ENCODE peak calls at places on chromosomes 11 and 22, in seven cellular contexts. J is small intestine, C is heart left ventricle, X is transverse colon, N is psoas muscle, D is GM23248, Y is cardiac muscle cell. R is an unnamed sample. For H3K27me3 and H3K9me3, the result is how much of the 10 kb centered on the place peaks cover.

GRCh38 chr22:27437570-27437969 is 364.0 kb downstream of the MN1 start:
- DNase-seq in J (no peak), C (no peak), X (no peak), N (no peak), D (no peak), Y (no peak), R (no peak)

GRCh38 chr11:295351-296205 is 3.7 kb downstream of the IFITM5 start:
- DNase-seq in J (no peak), C (peak), X (no peak), N (peak), D (no peak), Y (no peak), R (peak)

GRCh38 chr22:27329471-27329870 is 472.1 kb downstream of the MN1 start:
- DNase-seq in J (no peak), C (no peak), X (no peak), N (no peak), D (no peak), Y (peak), R (no peak)

GRCh38 chr22:26722159-26722558 is 64.8 kb downstream of the MIAT start:
- DNase-seq in J (no peak), C (no peak), X (no peak), N (no peak), D (peak), Y (no peak), R (no peak)

GRCh38 chr11:119322360-119322739 is 5.4 kb upstream of the MCAM start:
- DNase-seq in J (no peak), C (no peak), X (no peak), N (no peak), D (no peak), Y (no peak), R (no peak)

GRCh38 chr11:78961938-78962701 is 387.5 kb upstream of the NARS2 start:
- DNase-seq in J (no peak), C (no peak), X (no peak), N (no peak), D (peak), Y (peak), R (no peak)

GRCh38 chr11:65180877-65181568 is 705 bp upstream of the CAPN1 start:
- DNase-seq in J (peak), C (peak), X (peak), N (peak), D (peak), Y (peak), R (peak)

GRCh38 chr22:36548606-36549005 is 19.6 kb upstream of the EIF3D start:
- DNase-seq in J (no peak), C (peak), X (no peak), N (no peak), D (no peak), Y (no peak), R (no peak)

GRCh38 chr11:13891911-13892310 is 70.6 kb upstream of the SPON1 start:
- DNase-seq in J (no peak), C (no peak), X (no peak), N (no peak), D (no peak), Y (no peak), R (no peak)

GRCh38 chr11:96713301-96713700 is 323.5 kb downstream of the JRKL start:
- DNase-seq in J (no peak), C (no peak), X (no peak), N (no peak), D (no peak), Y (no peak), R (no peak)

GRCh38 chr11:8266246-8267241 is 2.9 kb upstream of the LMO1 start:
- DNase-seq in J (no peak), C (no peak), X (no peak), N (no peak), D (no peak), Y (no peak), R (no peak)

GRCh38 chr11:72758690-72759389 is 6.6 kb upstream of the ARAP1 start:
- DNase-seq in J (no peak), C (peak), X (no peak), N (no peak), D (no peak), Y (peak), R (no peak)

GRCh38 chr22:42473484-42474193 is 41.4 kb upstream of the NFAM1 start:
- DNase-seq in J (peak), C (no peak), X (no peak), N (no peak), D (peak), Y (peak), R (no peak)

GRCh38 chr11:17838102-17838501 is 103.5 kb downstream of the KCNC1 start:
- DNase-seq in J (no peak), C (no peak), X (no peak), N (no peak), D (no peak), Y (no peak), R (no peak)

GRCh38 chr11:24086921-24087320 is 409.9 kb upstream of the LUZP2 start:
- DNase-seq in J (no peak), C (no peak), X (no peak), N (no peak), D (no peak), Y (no peak), R (no peak)

GRCh38 chr22:26546282-26546681 is 34.0 kb upstream of the TFIP11 start:
- DNase-seq in J (no peak), C (peak), X (no peak), N (no peak), D (no peak), Y (no peak), R (no peak)

GRCh38 chr22:19879651-19879995 is 24.9 kb upstream of the GNB1L start:
- DNase-seq in J (no peak), C (peak), X (no peak), N (peak), D (peak), Y (no peak), R (no peak)
- H3K27ac ChIP-seq in J (no peak), C (no peak), X (no peak), N (no peak), D (no peak), Y (no peak), R (no peak)

DNA sequence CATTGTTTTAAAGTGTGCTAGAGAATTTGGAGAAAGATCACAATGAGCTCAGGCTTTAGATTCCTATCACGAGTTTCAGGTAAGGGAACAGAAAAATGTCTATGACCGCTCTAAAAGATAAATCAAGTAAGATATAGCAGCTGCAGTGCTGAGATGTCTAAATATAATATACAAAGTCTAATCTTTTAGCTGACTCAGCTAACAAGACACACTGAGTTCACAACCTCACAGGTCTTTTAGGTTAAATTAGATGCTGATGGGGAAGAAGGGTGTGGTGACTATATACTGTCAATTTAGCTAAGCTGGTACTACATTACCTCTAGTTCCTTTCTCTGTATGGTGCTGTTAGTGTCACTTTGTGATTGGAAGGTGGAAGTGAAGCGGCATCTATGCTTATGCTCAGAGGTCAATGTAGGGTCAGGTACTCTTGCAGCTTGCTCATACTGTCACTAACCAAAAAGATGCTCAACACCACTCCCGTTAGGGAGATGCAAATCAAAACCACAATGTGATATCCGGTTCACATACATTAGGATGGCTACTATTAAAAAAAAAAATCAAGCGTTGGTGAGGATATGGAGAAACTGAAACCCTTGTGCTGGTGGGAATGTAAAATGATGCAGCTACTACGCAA is 283.5 kb downstream of the SWAP70 start:
- DNase-seq in J (no peak), C (no peak), X (no peak), N (no peak), D (no peak), Y (no peak), R (no peak)
- H3K27me3 ChIP-seq in J (under half), C (under half), X (under half), N (under half), D (under half), Y (under half), R (under half)

GRCh38 chr11:42625757-42626156 is 686.0 kb upstream of the API5 start:
- DNase-seq in J (peak), C (no peak), X (no peak), N (no peak), D (no peak), Y (no peak), R (no peak)
- H3K9me3 ChIP-seq in J (under half), C (under half), X (under half), N (under half), D (under half), Y (under half), R (under half)

DNA sequence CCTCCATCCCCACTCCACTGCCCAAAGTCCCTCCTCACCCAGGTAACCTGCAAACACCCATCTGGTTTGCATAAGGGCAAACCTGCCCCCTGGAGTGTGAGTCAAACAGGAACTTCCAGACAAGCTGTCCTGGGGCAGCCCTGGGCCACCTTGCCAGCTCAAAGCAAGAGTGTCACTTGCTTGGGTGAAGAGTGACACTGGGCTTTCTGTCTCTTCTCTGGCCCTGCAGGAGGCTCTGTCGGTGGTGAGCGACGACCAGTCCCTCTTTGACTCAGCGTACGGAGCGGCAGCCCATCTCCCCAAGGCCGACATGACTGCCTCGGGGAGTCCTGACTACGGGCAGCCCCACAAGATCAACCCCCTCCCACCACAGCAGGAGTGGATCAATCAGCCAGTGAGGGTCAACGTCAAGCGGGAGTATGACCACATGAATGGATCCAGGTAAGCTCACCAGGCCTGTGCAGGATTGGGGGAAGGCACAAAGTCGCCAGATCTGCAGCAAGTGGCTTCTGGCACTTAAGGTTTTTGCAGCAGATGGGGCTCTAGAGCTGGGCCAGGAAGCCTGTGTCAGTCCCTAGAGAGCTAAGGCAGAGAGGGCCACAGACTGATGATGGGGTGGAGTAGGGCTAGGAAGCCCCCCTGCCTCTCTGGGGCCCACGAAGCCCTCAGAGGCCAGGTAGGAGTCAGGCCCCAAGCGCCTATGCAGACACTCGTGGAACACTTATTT is 64.2 kb downstream of the FLI1 start:
- DNase-seq in J (no peak), C (no peak), X (peak), N (no peak), D (no peak), Y (no peak), R (no peak)
- H3K27ac ChIP-seq in J (peak), C (no peak), X (peak), N (no peak), D (no peak), Y (no peak), R (peak)

DNA sequence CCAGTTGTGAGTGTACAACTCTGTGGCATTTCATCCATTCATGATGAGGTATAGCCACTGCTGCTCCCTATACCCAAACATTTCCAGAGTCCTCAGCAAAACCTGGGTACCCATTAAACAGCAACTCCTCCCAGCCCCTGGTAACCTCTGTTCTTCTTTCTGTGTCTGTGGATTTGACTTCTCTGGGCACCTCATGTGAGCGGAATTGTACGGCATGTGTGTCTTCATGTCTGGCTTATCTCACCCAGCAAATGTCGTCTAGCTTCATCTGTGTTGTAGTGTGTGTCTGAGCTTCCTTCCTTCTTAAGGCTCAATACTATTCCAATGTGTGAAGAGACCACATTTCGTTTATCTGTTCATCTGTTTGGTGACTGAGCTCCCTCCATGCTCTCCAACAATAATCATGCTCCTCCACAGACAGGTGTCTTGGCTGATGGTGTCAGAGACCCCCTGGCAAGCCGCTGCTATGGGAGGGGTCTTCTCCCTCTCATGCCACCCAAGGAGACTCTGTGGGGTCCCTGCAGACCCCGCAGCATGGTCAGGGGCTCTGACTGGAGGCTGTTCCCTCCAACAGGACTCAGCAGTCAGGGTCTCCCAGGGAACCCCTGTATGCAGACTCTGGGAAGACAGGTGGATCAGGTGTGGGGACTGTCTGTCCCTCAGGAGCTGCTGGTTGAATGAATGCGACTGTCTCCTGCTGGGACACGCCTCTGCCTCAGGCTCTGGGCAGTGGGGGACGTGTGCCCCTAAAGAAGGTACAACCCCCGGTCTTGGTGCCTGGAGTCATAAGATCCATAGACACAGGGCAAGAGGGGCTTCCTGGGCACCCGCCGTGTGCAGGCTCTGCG is 52.7 kb downstream of the SMIM38 start:
- DNase-seq in J (no peak), C (no peak), X (no peak), N (no peak), D (no peak), Y (no peak), R (no peak)
- H3K27me3 ChIP-seq in J (under half), C (under half), X (under half), N (under half), D (under half), Y (under half), R (under half)

GRCh38 chr22:48268293-48268692 is 1505.8 kb downstream of the TBC1D22A start:
- DNase-seq in J (no peak), C (no peak), X (no peak), N (no peak), D (no peak), Y (no peak), R (no peak)
- H3K9me3 ChIP-seq in J (under half), C (under half), X (under half), N (under half), D (under half), Y (under half), R (under half)

DNA sequence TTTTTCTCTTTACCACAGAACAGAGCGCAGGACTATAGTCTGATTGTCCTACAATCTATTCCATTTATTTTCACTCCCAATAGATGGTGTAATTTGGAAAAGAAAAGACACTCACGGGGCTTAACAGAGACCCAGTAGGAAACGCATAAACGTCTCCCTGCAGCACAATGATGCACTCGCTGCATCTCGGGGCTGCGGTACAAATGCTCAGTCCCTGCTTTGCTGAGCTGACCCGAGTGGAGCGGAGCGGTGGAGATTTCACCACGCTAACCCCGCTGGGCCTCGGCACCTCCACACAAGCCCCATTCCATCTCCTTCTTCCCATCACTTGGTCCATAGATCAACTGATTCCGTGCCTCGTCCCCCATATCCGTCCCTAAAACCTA is 1.5 kb downstream of the FEZ1 start:
- DNase-seq in J (no peak), C (no peak), X (no peak), N (no peak), D (no peak), Y (no peak), R (no peak)
- H3K27ac ChIP-seq in J (no peak), C (no peak), X (no peak), N (no peak), D (no peak), Y (no peak), R (no peak)

GRCh38 chr22:17880468-17880867 is 106.2 kb upstream of the BID start:
- DNase-seq in J (no peak), C (no peak), X (no peak), N (no peak), D (no peak), Y (no peak), R (no peak)

GRCh38 chr22:17882162-17882561 is 107.9 kb upstream of the BID start:
- DNase-seq in J (no peak), C (no peak), X (no peak), N (no peak), D (no peak), Y (no peak), R (no peak)

GRCh38 chr22:17882727-17883126 is 108.5 kb upstream of the BID start:
- DNase-seq in J (no peak), C (no peak), X (no peak), N (peak), D (no peak), Y (no peak), R (no peak)

GRCh38 chr22:17880020-17880419 is 105.8 kb upstream of the BID start:
- DNase-seq in J (no peak), C (no peak), X (no peak), N (no peak), D (no peak), Y (no peak), R (no peak)

GRCh38 chr22:17881366-17881765 is 107.1 kb upstream of the BID start:
- DNase-seq in J (no peak), C (no peak), X (no peak), N (no peak), D (no peak), Y (no peak), R (no peak)
- H3K27me3 ChIP-seq in J (under half), C (under half), X (under half), N (under half), D (under half), Y (under half), R (under half)

GRCh38 chr22:49586244-49586748 is 241.4 kb downstream of the BRD1 start:
- DNase-seq in J (no peak), C (no peak), X (no peak), N (no peak), D (peak), Y (no peak), R (no peak)
- H3K9me3 ChIP-seq in J (under half), C (under half), X (under half), N (under half), D (under half), Y (under half), R (under half)